ENCODE peak calls at places on chromosomes 1 and 21, in seven cellular contexts. E, Y, K, J, R, Z and O are unnamed samples.

GRCh38 chr21:21851657-21852056 is 853.4 kb downstream of the NCAM2 start:
- DNase-seq in E (peak), Y (peak), K (no peak), J (no peak), R (no peak), Z (no peak), O (no peak)

GRCh38 chr1:25912076-25912831 is 6.0 kb upstream of the STMN1 start:
- DNase-seq in E (peak), Y (peak), K (peak), J (no peak), R (no peak), Z (no peak), O (no peak)

GRCh38 chr1:6262570-6263420 is 1.9 kb upstream of the GPR153 start:
- DNase-seq in E (no peak), Y (peak), K (no peak), J (no peak), R (no peak), Z (no peak), O (no peak)

GRCh38 chr1:114178940-114179339 is 25.3 kb upstream of the SYT6 start:
- DNase-seq in E (no peak), Y (no peak), K (no peak), J (no peak), R (no peak), Z (no peak), O (no peak)

GRCh38 chr1:27980216-27980820 is 20.5 kb downstream of the XKR8 start:
- DNase-seq in E (peak), Y (no peak), K (no peak), J (no peak), R (no peak), Z (no peak), O (no peak)

GRCh38 chr1:172176206-172176605 is 244.3 kb upstream of the C1orf105 start:
- DNase-seq in E (no peak), Y (no peak), K (no peak), J (no peak), R (no peak), Z (no peak), O (no peak)

GRCh38 chr1:156115514-156116374 is 1.2 kb downstream of the LMNA start:
- DNase-seq in E (peak), Y (peak), K (peak), J (peak), R (peak), Z (peak), O (no peak)

GRCh38 chr1:8266436-8267165 is 51.3 kb upstream of the SLC45A1 start:
- DNase-seq in E (no peak), Y (no peak), K (no peak), J (peak), R (peak), Z (no peak), O (no peak)

GRCh38 chr1:206706298-206706791 is 21.6 kb downstream of the MAPKAPK2 start:
- DNase-seq in E (peak), Y (peak), K (no peak), J (peak), R (peak), Z (no peak), O (no peak)

DNA sequence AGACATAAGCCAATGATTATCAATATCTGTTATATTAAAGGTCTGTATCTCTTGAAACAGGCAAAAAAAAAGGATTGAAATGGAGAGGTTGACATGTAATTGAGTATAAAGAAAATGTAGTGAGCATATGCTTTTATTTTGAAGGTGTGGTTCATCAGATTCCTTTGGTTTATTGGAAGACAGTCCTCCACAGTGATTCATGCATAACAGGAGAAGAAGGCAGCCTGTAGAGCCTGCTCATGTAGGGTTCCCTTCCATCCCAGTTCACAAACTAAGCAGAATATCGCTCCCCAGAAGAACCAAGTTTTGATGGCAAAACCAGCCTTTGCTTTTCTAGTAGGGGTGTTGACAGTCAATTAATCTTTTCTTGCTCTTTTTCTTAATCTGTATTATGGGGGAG is 1016.8 kb upstream of the ADGRL4 start:
- DNase-seq in E (no peak), Y (no peak), K (peak), J (no peak), R (no peak), Z (no peak), O (no peak)
- H2AFZ ChIP-seq in E (no peak), Y (no peak), K (no peak), J (no peak), R (no peak), Z (no peak), O (no peak)

DNA sequence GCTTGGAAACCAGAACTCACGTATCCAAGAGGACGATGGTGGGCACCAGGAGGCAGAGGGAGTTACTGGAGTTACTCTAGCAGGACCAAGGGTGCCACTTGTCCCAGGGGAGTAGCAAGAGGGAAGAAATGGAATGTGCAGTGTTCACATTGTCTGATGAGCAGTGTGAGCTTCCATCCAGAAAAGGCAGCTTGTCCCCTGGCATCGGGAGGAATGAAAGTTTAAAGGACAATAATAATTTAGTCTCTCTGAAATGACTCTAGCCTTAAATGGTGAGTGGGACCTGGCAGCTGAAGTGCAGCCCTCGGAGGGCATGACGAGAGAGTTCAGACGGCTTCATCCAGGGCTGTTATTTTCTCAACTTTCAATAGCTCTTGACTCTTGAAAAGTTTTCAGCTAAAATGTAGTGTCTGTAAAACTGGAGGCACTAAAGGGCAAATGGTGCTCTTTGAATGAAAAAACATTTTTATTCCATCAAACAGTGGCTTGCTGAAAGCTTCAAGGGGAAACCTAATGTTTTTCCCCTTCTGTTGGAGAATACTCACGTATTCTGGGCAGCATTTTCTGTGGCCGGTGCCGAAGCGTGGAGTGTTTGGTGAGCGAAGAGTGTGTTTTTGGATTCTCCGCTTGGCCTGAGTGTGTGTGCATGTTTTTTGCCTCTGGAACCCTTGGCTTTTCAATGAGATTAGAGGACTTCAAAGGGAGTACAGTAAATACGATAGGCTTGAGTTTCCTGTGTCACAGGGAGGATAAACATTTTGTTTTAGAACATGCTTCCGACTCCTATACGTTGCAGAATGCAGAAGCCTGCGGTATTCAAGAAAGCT is 157.3 kb downstream of the GALNT2 start:
- DNase-seq in E (no peak), Y (no peak), K (no peak), J (no peak), R (no peak), Z (no peak), O (no peak)
- H3K4me3 ChIP-seq in E (no peak), Y (peak), K (no peak), J (no peak), R (no peak), Z (no peak), O (no peak)

DNA sequence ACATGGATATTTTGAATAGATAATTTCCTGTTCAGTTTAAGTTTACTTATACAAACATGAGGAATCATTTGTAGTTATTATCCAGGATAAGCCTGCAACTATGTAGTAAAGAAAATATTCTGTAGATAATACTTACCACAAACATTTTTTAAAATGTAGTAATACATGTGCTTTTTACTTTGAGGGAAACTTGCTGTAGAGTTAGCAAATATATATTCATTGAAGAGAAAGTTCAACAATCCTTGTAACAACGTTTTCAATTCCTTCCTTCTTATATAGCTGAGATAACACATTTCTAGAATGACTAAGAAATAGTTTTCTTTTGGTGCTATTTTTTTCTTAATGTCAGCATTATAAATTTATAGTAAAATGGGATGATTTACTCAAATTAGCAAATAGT is 664.6 kb upstream of the ADAMTS5 start:
- DNase-seq in E (peak), Y (peak), K (no peak), J (no peak), R (no peak), Z (no peak), O (no peak)
- H2AFZ ChIP-seq in E (no peak), Y (no peak), K (no peak), J (no peak), R (no peak), Z (no peak), O (no peak)

GRCh38 chr1:12465126-12465525 is 152.9 kb downstream of the DHRS3 start:
- DNase-seq in E (no peak), Y (no peak), K (no peak), J (no peak), R (no peak), Z (no peak), O (no peak)
- H3K4me3 ChIP-seq in E (no peak), Y (peak), K (no peak), J (no peak), R (no peak), Z (no peak), O (no peak)